ENCODE peak calls at places on chromosomes 7 and 10, in nine cellular contexts. One of them, this sample, is unnamed.

GRCh38 chr10:131070856-131071255 is 240.7 kb downstream of the TCERG1L start:
- DNase-seq in esophagus muscularis mucosa: no peak
- DNase-seq in psoas muscle: no peak
- DNase-seq in heart left ventricle: no peak
- DNase-seq in HCT116: no peak
- DNase-seq in foreskin keratinocyte: no peak
- DNase-seq in right lobe of liver: no peak
- DNase-seq in SK-N-SH: no peak
- DNase-seq in tibial nerve: no peak
- DNase-seq in this sample: no peak

GRCh38 chr7:74217455-74218342 is 7.9 kb downstream of the LAT2 start:
- DNase-seq in HCT116: no peak
- DNase-seq in tibial nerve: no peak
- DNase-seq in foreskin keratinocyte: no peak
- DNase-seq in esophagus muscularis mucosa: no peak
- DNase-seq in heart left ventricle: no peak
- DNase-seq in SK-N-SH: no peak
- DNase-seq in psoas muscle: no peak
- DNase-seq in right lobe of liver: no peak
- DNase-seq in this sample: no peak

GRCh38 chr10:112950714-112951348 is 784 bp downstream of the TCF7L2 start:
- DNase-seq in heart left ventricle: peak
- DNase-seq in psoas muscle: peak
- DNase-seq in esophagus muscularis mucosa: no peak
- DNase-seq in HCT116: no peak
- DNase-seq in foreskin keratinocyte: peak
- DNase-seq in right lobe of liver: peak
- DNase-seq in SK-N-SH: peak
- DNase-seq in tibial nerve: peak
- DNase-seq in this sample: peak

GRCh38 chr10:80588506-80589020 is 50.9 kb downstream of the SH2D4B start:
- DNase-seq in foreskin keratinocyte: no peak
- DNase-seq in SK-N-SH: no peak
- DNase-seq in esophagus muscularis mucosa: no peak
- DNase-seq in right lobe of liver: no peak
- DNase-seq in heart left ventricle: no peak
- DNase-seq in tibial nerve: no peak
- DNase-seq in psoas muscle: no peak
- DNase-seq in HCT116: no peak
- DNase-seq in this sample: no peak

GRCh38 chr7:32477649-32477980 is 12.6 kb downstream of the LSM5 start:
- DNase-seq in SK-N-SH: no peak
- DNase-seq in foreskin keratinocyte: peak
- DNase-seq in right lobe of liver: no peak
- DNase-seq in esophagus muscularis mucosa: no peak
- DNase-seq in tibial nerve: no peak
- DNase-seq in heart left ventricle: no peak
- DNase-seq in HCT116: no peak
- DNase-seq in psoas muscle: no peak
- DNase-seq in this sample: no peak

GRCh38 chr10:33214174-33214573 is 120.3 kb downstream of the NRP1 start:
- DNase-seq in SK-N-SH: no peak
- DNase-seq in right lobe of liver: no peak
- DNase-seq in heart left ventricle: no peak
- DNase-seq in foreskin keratinocyte: no peak
- DNase-seq in HCT116: no peak
- DNase-seq in esophagus muscularis mucosa: no peak
- DNase-seq in psoas muscle: no peak
- DNase-seq in tibial nerve: no peak
- DNase-seq in this sample: no peak

GRCh38 chr10:123270221-123270620 is 116.0 kb downstream of the BUB3 start:
- DNase-seq in HCT116: no peak
- DNase-seq in foreskin keratinocyte: peak
- DNase-seq in psoas muscle: no peak
- DNase-seq in SK-N-SH: no peak
- DNase-seq in tibial nerve: no peak
- DNase-seq in heart left ventricle: no peak
- DNase-seq in right lobe of liver: no peak
- DNase-seq in esophagus muscularis mucosa: no peak
- DNase-seq in this sample: no peak

GRCh38 chr10:120783098-120783497 is 68.1 kb upstream of the WDR11 start:
- DNase-seq in HCT116: no peak
- DNase-seq in tibial nerve: no peak
- DNase-seq in foreskin keratinocyte: no peak
- DNase-seq in esophagus muscularis mucosa: no peak
- DNase-seq in SK-N-SH: no peak
- DNase-seq in right lobe of liver: no peak
- DNase-seq in heart left ventricle: no peak
- DNase-seq in psoas muscle: no peak
- DNase-seq in this sample: no peak

GRCh38 chr7:151590801-151591771 is 71.4 kb upstream of the RHEB start:
- DNase-seq in right lobe of liver: no peak
- DNase-seq in HCT116: no peak
- DNase-seq in SK-N-SH: no peak
- DNase-seq in tibial nerve: no peak
- DNase-seq in psoas muscle: no peak
- DNase-seq in heart left ventricle: no peak
- DNase-seq in foreskin keratinocyte: no peak
- DNase-seq in esophagus muscularis mucosa: no peak
- DNase-seq in this sample: no peak

GRCh38 chr10:29239569-29240472 is 49.0 kb upstream of the LYZL1 start:
- DNase-seq in SK-N-SH: peak
- DNase-seq in right lobe of liver: peak
- DNase-seq in psoas muscle: no peak
- DNase-seq in esophagus muscularis mucosa: peak
- DNase-seq in foreskin keratinocyte: no peak
- DNase-seq in HCT116: peak
- DNase-seq in heart left ventricle: no peak
- DNase-seq in tibial nerve: no peak
- DNase-seq in this sample: no peak

GRCh38 chr10:82245906-82246305 is 370.9 kb downstream of the NRG3 start:
- DNase-seq in SK-N-SH: no peak
- DNase-seq in psoas muscle: no peak
- DNase-seq in heart left ventricle: no peak
- DNase-seq in HCT116: no peak
- DNase-seq in esophagus muscularis mucosa: no peak
- DNase-seq in foreskin keratinocyte: no peak
- DNase-seq in right lobe of liver: no peak
- DNase-seq in tibial nerve: no peak
- DNase-seq in this sample: no peak

GRCh38 chr7:76185187-76185915 is 16.3 kb upstream of the SRRM3 start:
- DNase-seq in heart left ventricle: no peak
- DNase-seq in esophagus muscularis mucosa: no peak
- DNase-seq in right lobe of liver: no peak
- DNase-seq in SK-N-SH: peak
- DNase-seq in HCT116: no peak
- DNase-seq in foreskin keratinocyte: no peak
- DNase-seq in tibial nerve: no peak
- DNase-seq in psoas muscle: no peak
- DNase-seq in this sample: no peak

GRCh38 chr7:121449735-121450134 is 53.6 kb upstream of the FAM3C start:
- DNase-seq in psoas muscle: no peak
- DNase-seq in SK-N-SH: no peak
- DNase-seq in heart left ventricle: no peak
- DNase-seq in tibial nerve: no peak
- DNase-seq in right lobe of liver: no peak
- DNase-seq in HCT116: no peak
- DNase-seq in esophagus muscularis mucosa: no peak
- DNase-seq in foreskin keratinocyte: no peak
- DNase-seq in this sample: no peak

GRCh38 chr7:1852781-1853618 is 182.9 kb downstream of the ELFN1 start:
- DNase-seq in right lobe of liver: peak
- DNase-seq in foreskin keratinocyte: no peak
- DNase-seq in esophagus muscularis mucosa: no peak
- DNase-seq in HCT116: no peak
- DNase-seq in psoas muscle: peak
- DNase-seq in heart left ventricle: no peak
- DNase-seq in tibial nerve: no peak
- DNase-seq in SK-N-SH: no peak
- DNase-seq in this sample: peak

GRCh38 chr7:47763063-47763974 is 181.4 kb upstream of the TNS3 start:
- DNase-seq in right lobe of liver: peak
- DNase-seq in heart left ventricle: no peak
- DNase-seq in esophagus muscularis mucosa: no peak
- DNase-seq in foreskin keratinocyte: no peak
- DNase-seq in psoas muscle: no peak
- DNase-seq in tibial nerve: peak
- DNase-seq in HCT116: no peak
- DNase-seq in SK-N-SH: peak
- DNase-seq in this sample: no peak

GRCh38 chr10:46299531-46300366 is 13.0 kb downstream of the ANTXRL start:
- DNase-seq in esophagus muscularis mucosa: no peak
- DNase-seq in foreskin keratinocyte: no peak
- DNase-seq in psoas muscle: no peak
- DNase-seq in heart left ventricle: no peak
- DNase-seq in tibial nerve: no peak
- DNase-seq in HCT116: no peak
- DNase-seq in SK-N-SH: no peak
- DNase-seq in right lobe of liver: peak
- DNase-seq in this sample: no peak

GRCh38 chr7:27185013-27185707 is at the start of gene HOXA11:
- DNase-seq in tibial nerve: peak
- DNase-seq in SK-N-SH: no peak
- DNase-seq in heart left ventricle: no peak
- DNase-seq in psoas muscle: no peak
- DNase-seq in HCT116: no peak
- DNase-seq in right lobe of liver: no peak
- DNase-seq in esophagus muscularis mucosa: no peak
- DNase-seq in foreskin keratinocyte: no peak
- DNase-seq in this sample: no peak

GRCh38 chr10:93911865-93912264 is 18.1 kb downstream of the SLC35G1 start:
- DNase-seq in psoas muscle: no peak
- DNase-seq in HCT116: no peak
- DNase-seq in SK-N-SH: no peak
- DNase-seq in tibial nerve: no peak
- DNase-seq in right lobe of liver: no peak
- DNase-seq in heart left ventricle: no peak
- DNase-seq in foreskin keratinocyte: no peak
- DNase-seq in esophagus muscularis mucosa: no peak
- DNase-seq in this sample: no peak
- H3K27ac ChIP-seq in psoas muscle: no peak
- H3K27ac ChIP-seq in HCT116: no peak
- H3K27ac ChIP-seq in SK-N-SH: no peak
- H3K27ac ChIP-seq in tibial nerve: no peak
- H3K27ac ChIP-seq in right lobe of liver: peak
- H3K27ac ChIP-seq in heart left ventricle: no peak
- H3K27ac ChIP-seq in foreskin keratinocyte: no peak
- H3K27ac ChIP-seq in esophagus muscularis mucosa: no peak
- H3K27ac ChIP-seq in this sample: no peak

GRCh38 chr10:125012851-125013528 is 71.1 kb downstream of the ZRANB1 start:
- DNase-seq in HCT116: no peak
- DNase-seq in right lobe of liver: no peak
- DNase-seq in tibial nerve: no peak
- DNase-seq in SK-N-SH: no peak
- DNase-seq in psoas muscle: no peak
- DNase-seq in esophagus muscularis mucosa: no peak
- DNase-seq in heart left ventricle: no peak
- DNase-seq in foreskin keratinocyte: no peak
- DNase-seq in this sample: peak
- TF ChIP-seq CTCF in HCT116: no peak
- TF ChIP-seq CTCF in right lobe of liver: no peak
- TF ChIP-seq CTCF in tibial nerve: no peak
- TF ChIP-seq CTCF in SK-N-SH: no peak
- TF ChIP-seq CTCF in psoas muscle: no peak
- TF ChIP-seq CTCF in esophagus muscularis mucosa: no peak
- TF ChIP-seq CTCF in heart left ventricle: no peak
- TF ChIP-seq CTCF in foreskin keratinocyte: no peak
- TF ChIP-seq CTCF in this sample: no peak

DNA sequence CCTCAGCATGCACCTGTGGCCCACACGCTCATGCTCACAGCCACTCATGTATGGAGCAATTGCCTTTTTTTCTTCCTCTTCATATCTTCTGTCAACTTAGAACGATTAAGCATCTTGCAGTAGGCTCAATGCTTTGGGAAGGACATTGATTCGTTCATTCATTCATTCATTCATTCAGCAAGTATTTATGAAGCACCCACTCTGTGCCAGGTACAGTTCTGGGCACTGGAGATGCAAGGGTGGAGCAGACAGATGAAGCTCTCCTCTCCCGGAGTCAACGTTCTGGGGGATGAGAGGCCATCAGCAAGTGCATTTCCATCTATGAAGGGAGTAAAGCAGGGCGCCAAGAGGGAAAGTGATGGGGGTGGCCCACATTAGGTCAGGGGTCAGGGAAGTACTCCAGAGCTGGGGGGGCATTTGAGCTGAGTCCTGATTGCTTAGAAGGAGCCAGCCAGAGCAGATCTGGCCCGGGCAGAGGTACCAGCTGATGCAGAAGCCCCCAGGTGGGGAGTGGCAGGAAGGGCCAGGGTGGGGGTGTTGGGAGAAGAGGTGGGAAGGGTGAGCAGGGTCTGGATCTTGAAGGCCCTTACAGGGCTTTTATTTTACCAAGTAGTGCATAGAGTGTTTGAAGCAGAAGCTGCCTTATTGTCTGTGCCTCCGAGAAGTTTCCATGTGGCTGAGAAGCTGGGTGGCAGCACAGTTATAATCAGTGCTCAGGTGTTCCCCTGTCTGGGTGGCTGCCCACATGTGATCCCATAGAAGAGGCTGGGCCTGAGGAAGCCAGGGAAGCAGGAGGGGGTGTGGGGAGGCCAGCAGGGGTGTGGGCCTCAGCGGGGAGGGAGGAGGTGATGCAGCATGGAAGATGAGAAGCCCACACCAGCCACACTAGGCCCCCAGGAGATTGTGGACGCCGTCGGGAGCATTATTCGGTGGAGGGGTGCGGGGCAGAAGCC is 36.2 kb downstream of the CHST3 start:
- DNase-seq in SK-N-SH: no peak
- DNase-seq in tibial nerve: no peak
- DNase-seq in heart left ventricle: no peak
- DNase-seq in HCT116: no peak
- DNase-seq in esophagus muscularis mucosa: no peak
- DNase-seq in right lobe of liver: no peak
- DNase-seq in foreskin keratinocyte: no peak
- DNase-seq in psoas muscle: no peak
- DNase-seq in this sample: no peak
- H3K27ac ChIP-seq in SK-N-SH: peak
- H3K27ac ChIP-seq in tibial nerve: peak
- H3K27ac ChIP-seq in heart left ventricle: peak
- H3K27ac ChIP-seq in HCT116: no peak
- H3K27ac ChIP-seq in esophagus muscularis mucosa: peak
- H3K27ac ChIP-seq in right lobe of liver: no peak
- H3K27ac ChIP-seq in foreskin keratinocyte: no peak
- H3K27ac ChIP-seq in psoas muscle: peak
- H3K27ac ChIP-seq in this sample: peak

DNA sequence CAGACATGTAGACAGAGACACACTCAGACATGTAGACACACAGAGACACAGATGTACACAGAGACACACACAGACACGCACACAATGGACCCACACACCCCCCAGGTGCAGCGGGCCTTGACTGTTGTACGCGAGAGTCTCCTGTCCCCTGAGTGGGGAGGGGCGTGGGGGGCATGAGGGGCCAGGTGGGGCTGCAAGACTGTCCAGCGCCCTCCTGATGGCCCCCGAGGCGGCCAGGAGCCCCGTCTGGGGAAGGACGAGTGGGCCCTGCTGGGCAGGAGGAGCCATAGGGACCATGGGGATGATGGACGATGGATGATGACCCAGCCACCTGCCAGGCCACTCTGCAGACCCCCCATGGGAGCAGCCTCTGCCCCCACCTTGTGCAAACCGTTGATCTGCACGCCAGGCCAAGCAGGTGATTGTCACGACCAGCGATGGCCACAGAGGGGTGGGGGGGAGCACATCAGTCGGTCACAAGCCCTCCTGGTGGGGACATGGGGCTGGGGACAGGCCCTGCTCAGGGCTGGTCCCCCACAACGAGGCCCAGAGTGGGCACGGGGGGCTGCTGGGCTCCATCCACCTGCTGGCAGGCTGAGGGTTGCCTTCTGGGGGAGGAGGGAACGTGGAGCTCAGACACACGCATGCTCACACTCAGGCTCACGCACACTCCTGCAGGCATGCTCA is 11.6 kb downstream of the VENTX start:
- DNase-seq in SK-N-SH: no peak
- DNase-seq in esophagus muscularis mucosa: no peak
- DNase-seq in HCT116: no peak
- DNase-seq in heart left ventricle: no peak
- DNase-seq in foreskin keratinocyte: no peak
- DNase-seq in tibial nerve: no peak
- DNase-seq in right lobe of liver: no peak
- DNase-seq in psoas muscle: no peak
- DNase-seq in this sample: no peak
- TF ChIP-seq CTCF in SK-N-SH: no peak
- TF ChIP-seq CTCF in esophagus muscularis mucosa: no peak
- TF ChIP-seq CTCF in HCT116: no peak
- TF ChIP-seq CTCF in heart left ventricle: no peak
- TF ChIP-seq CTCF in foreskin keratinocyte: no peak
- TF ChIP-seq CTCF in tibial nerve: no peak
- TF ChIP-seq CTCF in right lobe of liver: no peak
- TF ChIP-seq CTCF in psoas muscle: no peak
- TF ChIP-seq CTCF in this sample: no peak